ENCODE peak calls at places on chromosomes 16 and 17, in five cellular contexts. D is iPS DF 6.9, A is adipocyte, S is bronchial epithelial cell, Z is HCT116. P is an unnamed sample. For H3K36me3, the result is how much of the 10 kb centered on the place peaks cover.

GRCh38 chr17:33266611-33267010 is 26.5 kb downstream of the ASIC2 start:
- DNase-seq in Z (no peak), A (no peak), D (no peak), S (no peak), P (no peak)

GRCh38 chr17:78390241-78391050 is 12.0 kb downstream of the PGS1 start:
- DNase-seq in Z (no peak), S (no peak), D (no peak), A (peak), P (no peak)

GRCh38 chr16:65281636-65282035 is 159.8 kb upstream of the CDH11 start:
- DNase-seq in S (no peak), A (no peak), Z (no peak), D (no peak), P (no peak)

GRCh38 chr17:28446716-28447395 is 26.6 kb upstream of the SLC13A2 start:
- DNase-seq in S (peak), A (no peak), D (no peak), Z (no peak), P (no peak)

GRCh38 chr17:40564883-40565744 is at the start of gene CCR7:
- DNase-seq in Z (no peak), A (no peak), S (no peak), D (no peak), P (no peak)

GRCh38 chr16:588639-588888 is 1.3 kb upstream of the RAB40C start:
- DNase-seq in Z (no peak), D (no peak), S (peak), A (peak), P (no peak)

GRCh38 chr17:60328679-60329078 is 63.3 kb downstream of the USP32 start:
- DNase-seq in S (no peak), Z (no peak), A (no peak), D (no peak), P (no peak)

GRCh38 chr16:47780213-47780612 is 319.1 kb downstream of the PHKB start:
- DNase-seq in S (no peak), Z (no peak), A (peak), D (no peak), P (no peak)

GRCh38 chr16:86961133-86961720 is 356.0 kb downstream of the C16orf95 start:
- DNase-seq in Z (no peak), S (no peak), A (peak), D (no peak), P (no peak)

GRCh38 chr16:88508868-88509748 is 56.0 kb downstream of the ZFPM1 start:
- DNase-seq in S (peak), A (no peak), D (no peak), Z (no peak), P (no peak)

GRCh38 chr17:19645608-19646250 is 2.8 kb upstream of the ALDH3A2 start:
- DNase-seq in D (peak), S (no peak), A (no peak), Z (no peak), P (no peak)

GRCh38 chr16:21684199-21684598 is 20.4 kb downstream of the OTOA start:
- DNase-seq in S (no peak), Z (peak), D (no peak), A (no peak), P (no peak)

GRCh38 chr17:74325743-74326379 is at the start of gene KIF19:
- DNase-seq in S (no peak), D (no peak), A (no peak), Z (no peak), P (no peak)

GRCh38 chr17:47882247-47882646 is 13.8 kb upstream of the SP2 start:
- DNase-seq in D (no peak), A (no peak), S (no peak), Z (no peak), P (no peak)

GRCh38 chr17:31078290-31078689 is 16.5 kb upstream of the NF1 start:
- DNase-seq in Z (no peak), S (peak), D (no peak), A (no peak), P (no peak)

GRCh38 chr17:36135465-36135864 is 31.8 kb downstream of the CCL4 start:
- DNase-seq in D (no peak), A (no peak), Z (no peak), S (no peak), P (no peak)

GRCh38 chr16:88448461-88449266 is 4.4 kb upstream of the ZFPM1 start:
- DNase-seq in D (no peak), S (no peak), A (no peak), Z (no peak), P (no peak)

GRCh38 chr17:68868708-68869107 is 86.5 kb downstream of the ABCA8 start:
- DNase-seq in S (no peak), A (peak), Z (no peak), D (no peak), P (no peak)

GRCh38 chr17:64315032-64315490 is 52.0 kb upstream of the TEX2 start:
- DNase-seq in D (no peak), Z (no peak), S (no peak), A (peak), P (no peak)

GRCh38 chr16:83733301-83733700 is 74.5 kb upstream of the HSBP1 start:
- DNase-seq in S (no peak), A (no peak), Z (no peak), D (no peak), P (peak)

GRCh38 chr17:78469443-78469842 is 91.0 kb downstream of the PGS1 start:
- DNase-seq in A (no peak), Z (no peak), D (no peak), S (no peak), P (no peak)

GRCh38 chr17:38674013-38674748 is 576 bp downstream of the EPOP start:
- DNase-seq in Z (no peak), A (no peak), S (no peak), D (no peak), P (no peak)

GRCh38 chr16:14378131-14378551 is 251.9 kb downstream of the PARN start:
- DNase-seq in A (peak), D (no peak), S (peak), Z (peak), P (no peak)

GRCh38 chr17:29138991-29139682 is 41.1 kb downstream of the MYO18A start:
- DNase-seq in A (no peak), Z (no peak), D (no peak), S (no peak), P (no peak)

GRCh38 chr16:11224096-11224893 is 31.7 kb downstream of the SOCS1 start:
- DNase-seq in S (no peak), D (no peak), A (no peak), Z (no peak), P (no peak)

GRCh38 chr17:72117748-72118587 is 2.9 kb upstream of the SOX9 start:
- DNase-seq in A (no peak), S (no peak), Z (no peak), D (no peak), P (no peak)

GRCh38 chr17:72117470-72117747 is 3.4 kb upstream of the SOX9 start:
- DNase-seq in A (no peak), D (no peak), S (no peak), Z (no peak), P (no peak)

GRCh38 chr17:72119280-72119962 is 1.4 kb upstream of the SOX9 start:
- DNase-seq in D (no peak), Z (no peak), S (no peak), A (no peak), P (no peak)

GRCh38 chr17:72119963-72120877 is 600 bp upstream of the SOX9 start:
- DNase-seq in A (peak), Z (peak), S (peak), D (no peak), P (no peak)

DNA sequence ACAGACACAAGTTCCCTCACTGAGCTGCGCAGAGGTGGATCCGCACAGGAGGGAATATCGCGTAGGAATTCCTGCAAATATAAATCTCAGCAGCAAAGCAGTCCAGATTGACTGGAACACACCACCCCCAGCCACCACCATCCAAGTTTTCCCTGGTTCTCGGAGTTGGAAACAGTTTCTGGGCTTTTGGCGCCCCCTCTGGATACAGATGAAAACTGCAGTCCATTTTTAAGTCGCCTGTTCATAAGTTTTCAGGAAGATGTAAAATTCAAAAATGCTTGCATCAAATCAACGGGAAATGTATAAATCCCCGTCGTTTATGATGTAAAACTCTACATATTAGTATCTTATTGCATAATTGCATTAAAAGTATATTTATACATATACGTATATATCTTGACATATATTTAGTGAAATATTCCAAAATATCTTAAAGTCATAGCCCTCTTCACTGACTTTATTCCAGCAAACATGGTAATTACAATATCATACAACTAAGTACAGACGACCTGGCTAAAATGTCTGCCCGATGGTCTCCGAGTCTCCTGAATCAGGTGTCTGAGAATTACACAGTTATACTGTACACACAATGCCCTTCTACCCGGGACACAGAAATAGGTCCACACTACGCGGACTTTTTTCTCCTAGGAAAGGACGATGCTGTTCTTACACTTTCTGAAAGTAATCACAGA is 2.1 kb upstream of the SOX9 start:
- DNase-seq in S (peak), D (no peak), A (peak), Z (peak), P (no peak)
- H3K36me3 ChIP-seq in S (under half), D (under half), A (under half), Z (under half), P (under half)

GRCh38 chr17:75899767-75900468 is 3.2 kb upstream of the TRIM65 start:
- DNase-seq in S (no peak), A (no peak), D (no peak), Z (no peak), P (no peak)
- H3K36me3 ChIP-seq in S (under half), A (under half), D (under half), Z (under half), P (under half)

GRCh38 chr16:69633375-69633774 is 67.6 kb downstream of the NFAT5 start:
- DNase-seq in Z (no peak), S (no peak), A (no peak), D (no peak), P (no peak)
- H3K36me3 ChIP-seq in Z (under half), S (under half), A (half or more), D (under half), P (under half)

GRCh38 chr17:1072551-1072961 is 75.6 kb downstream of the TIMM22 start:
- DNase-seq in Z (no peak), D (no peak), S (no peak), A (no peak), P (no peak)
- H3K36me3 ChIP-seq in Z (under half), D (under half), S (under half), A (half or more), P (half or more)

P was measured in vagina.